ENCODE peak calls at places on chromosomes 12 and 14, in five cellular contexts. One of them, this sample, is unnamed.

GRCh38 chr12:11904124-11904523 is 166.6 kb upstream of the BCL2L14 start:
- DNase-seq in breast epithelium: no peak
- DNase-seq in GM23338: no peak
- DNase-seq in suprapubic skin: no peak
- DNase-seq in prostate gland: no peak
- DNase-seq in this sample: no peak

GRCh38 chr12:51926064-51926632 is 18.8 kb downstream of the ACVRL1 start:
- DNase-seq in breast epithelium: peak
- DNase-seq in GM23338: no peak
- DNase-seq in suprapubic skin: no peak
- DNase-seq in prostate gland: no peak
- DNase-seq in this sample: no peak

GRCh38 chr14:105487449-105487985 is 831 bp downstream of the CRIP1 start:
- DNase-seq in breast epithelium: no peak
- DNase-seq in GM23338: no peak
- DNase-seq in suprapubic skin: no peak
- DNase-seq in prostate gland: no peak
- DNase-seq in this sample: no peak

GRCh38 chr12:101619868-101620761 is 25.3 kb downstream of the MYBPC1 start:
- DNase-seq in breast epithelium: no peak
- DNase-seq in GM23338: no peak
- DNase-seq in suprapubic skin: no peak
- DNase-seq in prostate gland: peak
- DNase-seq in this sample: no peak

GRCh38 chr12:33795536-33795935 is 226.8 kb upstream of the ALG10 start:
- DNase-seq in breast epithelium: no peak
- DNase-seq in GM23338: no peak
- DNase-seq in suprapubic skin: no peak
- DNase-seq in prostate gland: no peak
- DNase-seq in this sample: no peak

GRCh38 chr14:95156765-95157194 is 549 bp downstream of the DICER1 start:
- DNase-seq in breast epithelium: no peak
- DNase-seq in GM23338: no peak
- DNase-seq in suprapubic skin: peak
- DNase-seq in prostate gland: peak
- DNase-seq in this sample: no peak

GRCh38 chr12:27554421-27555186 is 30.6 kb downstream of the PPFIBP1 start:
- DNase-seq in breast epithelium: no peak
- DNase-seq in GM23338: no peak
- DNase-seq in suprapubic skin: peak
- DNase-seq in prostate gland: peak
- DNase-seq in this sample: peak

GRCh38 chr12:3129301-3130052 is 52.3 kb downstream of the TSPAN9 start:
- DNase-seq in breast epithelium: no peak
- DNase-seq in GM23338: no peak
- DNase-seq in suprapubic skin: no peak
- DNase-seq in prostate gland: no peak
- DNase-seq in this sample: peak

GRCh38 chr12:131773582-131774221 is 54.5 kb upstream of the MMP17 start:
- DNase-seq in breast epithelium: peak
- DNase-seq in GM23338: peak
- DNase-seq in suprapubic skin: no peak
- DNase-seq in prostate gland: no peak
- DNase-seq in this sample: no peak

GRCh38 chr14:72740504-72740961 is 153.4 kb downstream of the DPF3 start:
- DNase-seq in breast epithelium: no peak
- DNase-seq in GM23338: no peak
- DNase-seq in suprapubic skin: peak
- DNase-seq in prostate gland: no peak
- DNase-seq in this sample: no peak

GRCh38 chr14:74407801-74408154 is 18.2 kb downstream of the SYNDIG1L start:
- DNase-seq in breast epithelium: no peak
- DNase-seq in GM23338: no peak
- DNase-seq in suprapubic skin: no peak
- DNase-seq in prostate gland: no peak
- DNase-seq in this sample: no peak
- TF ChIP-seq CTCF in breast epithelium: no peak
- TF ChIP-seq CTCF in GM23338: no peak
- TF ChIP-seq CTCF in suprapubic skin: no peak
- TF ChIP-seq CTCF in prostate gland: no peak
- TF ChIP-seq CTCF in this sample: no peak

GRCh38 chr14:20631821-20632389 is 9.6 kb downstream of the OR6S1 start:
- DNase-seq in breast epithelium: peak
- DNase-seq in GM23338: peak
- DNase-seq in suprapubic skin: no peak
- DNase-seq in prostate gland: peak
- DNase-seq in this sample: no peak

GRCh38 chr14:20632831-20633771 is 8.4 kb downstream of the OR6S1 start:
- DNase-seq in breast epithelium: no peak
- DNase-seq in GM23338: peak
- DNase-seq in suprapubic skin: no peak
- DNase-seq in prostate gland: no peak
- DNase-seq in this sample: no peak

GRCh38 chr14:20630340-20631022 is 11.0 kb downstream of the OR6S1 start:
- DNase-seq in breast epithelium: no peak
- DNase-seq in GM23338: peak
- DNase-seq in suprapubic skin: no peak
- DNase-seq in prostate gland: peak
- DNase-seq in this sample: no peak

GRCh38 chr14:20632448-20632830 is 9.1 kb downstream of the OR6S1 start:
- DNase-seq in breast epithelium: no peak
- DNase-seq in GM23338: peak
- DNase-seq in suprapubic skin: no peak
- DNase-seq in prostate gland: no peak
- DNase-seq in this sample: no peak

GRCh38 chr14:20631023-20631820 is 10.3 kb downstream of the OR6S1 start:
- DNase-seq in breast epithelium: no peak
- DNase-seq in GM23338: peak
- DNase-seq in suprapubic skin: no peak
- DNase-seq in prostate gland: peak
- DNase-seq in this sample: no peak
- H3K4me3 ChIP-seq in breast epithelium: peak
- H3K4me3 ChIP-seq in GM23338: peak
- H3K4me3 ChIP-seq in suprapubic skin: peak
- H3K4me3 ChIP-seq in prostate gland: peak
- H3K4me3 ChIP-seq in this sample: peak

GRCh38 chr12:614727-615060 is 48.6 kb downstream of the NINJ2 start:
- DNase-seq in breast epithelium: no peak
- DNase-seq in GM23338: no peak
- DNase-seq in suprapubic skin: no peak
- DNase-seq in prostate gland: no peak
- DNase-seq in this sample: no peak

GRCh38 chr12:615620-616019 is 47.6 kb downstream of the NINJ2 start:
- DNase-seq in breast epithelium: no peak
- DNase-seq in GM23338: no peak
- DNase-seq in suprapubic skin: no peak
- DNase-seq in prostate gland: no peak
- DNase-seq in this sample: no peak

GRCh38 chr12:612293-612692 is 51.0 kb downstream of the NINJ2 start:
- DNase-seq in breast epithelium: no peak
- DNase-seq in GM23338: peak
- DNase-seq in suprapubic skin: no peak
- DNase-seq in prostate gland: no peak
- DNase-seq in this sample: no peak

GRCh38 chr12:612886-613285 is 50.4 kb downstream of the NINJ2 start:
- DNase-seq in breast epithelium: no peak
- DNase-seq in GM23338: no peak
- DNase-seq in suprapubic skin: no peak
- DNase-seq in prostate gland: no peak
- DNase-seq in this sample: no peak

DNA sequence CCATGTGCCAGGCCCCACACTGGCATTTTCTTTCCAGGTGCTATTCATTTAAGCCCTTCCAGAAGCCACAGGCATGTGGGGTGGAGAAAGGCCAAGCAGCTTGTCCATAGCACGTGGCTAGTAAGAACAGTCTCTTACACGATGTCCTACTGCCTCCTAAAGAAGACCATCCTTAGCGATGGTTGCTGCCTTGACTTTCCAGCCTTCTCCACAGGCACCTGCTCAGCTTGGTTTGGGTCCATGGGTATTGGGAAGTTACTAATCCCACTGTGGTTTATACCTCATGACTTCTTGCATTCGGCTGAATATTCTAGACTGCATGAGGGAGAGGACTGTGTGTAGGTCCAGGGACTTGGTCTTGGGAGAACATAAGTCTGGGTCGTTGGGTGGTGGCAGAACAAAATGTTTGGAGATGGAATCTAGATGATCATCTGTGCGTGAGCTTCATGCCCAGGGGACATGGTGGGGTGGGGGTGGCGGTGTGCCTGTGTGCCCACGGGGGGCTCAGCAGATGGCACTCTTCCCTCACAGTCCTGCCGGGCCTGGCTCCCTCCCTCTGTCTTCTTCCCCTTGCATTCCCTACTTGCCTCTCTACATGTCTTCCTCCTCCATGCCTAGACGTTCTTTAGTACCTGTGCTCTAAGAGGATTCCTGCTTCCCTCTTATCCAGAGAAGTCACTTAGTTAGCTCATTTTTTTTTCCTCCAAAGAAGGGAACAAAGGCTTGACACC is 49.1 kb downstream of the NINJ2 start:
- DNase-seq in breast epithelium: no peak
- DNase-seq in GM23338: peak
- DNase-seq in suprapubic skin: no peak
- DNase-seq in prostate gland: no peak
- DNase-seq in this sample: no peak
- TF ChIP-seq CTCF in breast epithelium: no peak
- TF ChIP-seq CTCF in GM23338: peak
- TF ChIP-seq CTCF in suprapubic skin: no peak
- TF ChIP-seq CTCF in prostate gland: peak
- TF ChIP-seq CTCF in this sample: peak

GRCh38 chr12:6956332-6956727 is 5.2 kb downstream of the PTPN6 start:
- DNase-seq in breast epithelium: no peak
- DNase-seq in GM23338: no peak
- DNase-seq in suprapubic skin: no peak
- DNase-seq in prostate gland: no peak
- DNase-seq in this sample: no peak

GRCh38 chr12:6958609-6959375 is 7.6 kb downstream of the PTPN6 start:
- DNase-seq in breast epithelium: no peak
- DNase-seq in GM23338: no peak
- DNase-seq in suprapubic skin: no peak
- DNase-seq in prostate gland: no peak
- DNase-seq in this sample: no peak

GRCh38 chr12:6957741-6958608 is 6.8 kb downstream of the PTPN6 start:
- DNase-seq in breast epithelium: no peak
- DNase-seq in GM23338: no peak
- DNase-seq in suprapubic skin: no peak
- DNase-seq in prostate gland: no peak
- DNase-seq in this sample: no peak

GRCh38 chr12:6955462-6956331 is 4.5 kb downstream of the PTPN6 start:
- DNase-seq in breast epithelium: no peak
- DNase-seq in GM23338: no peak
- DNase-seq in suprapubic skin: no peak
- DNase-seq in prostate gland: no peak
- DNase-seq in this sample: no peak

GRCh38 chr12:6957151-6957701 is 6.1 kb downstream of the PTPN6 start:
- DNase-seq in breast epithelium: no peak
- DNase-seq in GM23338: no peak
- DNase-seq in suprapubic skin: no peak
- DNase-seq in prostate gland: no peak
- DNase-seq in this sample: no peak
- H3K4me3 ChIP-seq in breast epithelium: no peak
- H3K4me3 ChIP-seq in GM23338: no peak
- H3K4me3 ChIP-seq in suprapubic skin: no peak
- H3K4me3 ChIP-seq in prostate gland: no peak
- H3K4me3 ChIP-seq in this sample: no peak